ENCODE peak calls at places on chromosomes 3 and 15, in ten cellular contexts. P is A549, Y is esophagus squamous epithelium, T is body of pancreas, K is ovary, E is heart left ventricle, S is stomach, J is endothelial cell of umbilical vein, D is uterus, R is HCT116. U is an unnamed sample.

GRCh38 chr3:138946554-138947302 is at the start of the genes FOXL2 and FOXL2NB:
- DNase-seq in P (peak), Y (no peak), T (peak), K (peak), E (peak), S (no peak), J (no peak), D (peak), R (no peak), U (peak)

GRCh38 chr15:68619303-68619698 is 40.5 kb downstream of the CORO2B start:
- DNase-seq in P (no peak), Y (no peak), T (no peak), K (no peak), E (no peak), S (no peak), J (no peak), D (no peak), R (no peak), U (no peak)

GRCh38 chr3:184345678-184346144 is 8.3 kb downstream of the FAM131A start:
- DNase-seq in P (peak), Y (no peak), T (peak), K (no peak), E (no peak), S (peak), J (peak), D (no peak), R (peak), U (peak)

GRCh38 chr3:10317961-10318350 is 3.0 kb downstream of the SEC13 start:
- DNase-seq in P (no peak), Y (no peak), T (no peak), K (no peak), E (no peak), S (no peak), J (no peak), D (no peak), R (no peak), U (no peak)

GRCh38 chr3:159263750-159264561 is 462.1 kb downstream of the MFSD1 start:
- DNase-seq in P (peak), Y (no peak), T (peak), K (no peak), E (no peak), S (no peak), J (peak), D (no peak), R (peak), U (peak)

GRCh38 chr15:70199601-70200000 is 101.9 kb upstream of the TLE3 start:
- DNase-seq in P (no peak), Y (no peak), T (no peak), K (no peak), E (no peak), S (no peak), J (no peak), D (no peak), R (no peak), U (no peak)

GRCh38 chr3:1998739-1999138 is 99.9 kb upstream of the CNTN4 start:
- DNase-seq in P (no peak), Y (no peak), T (no peak), K (no peak), E (no peak), S (no peak), J (no peak), D (no peak), R (no peak), U (no peak)

GRCh38 chr3:192571197-192571791 is 156.0 kb downstream of the FGF12 start:
- DNase-seq in P (peak), Y (no peak), T (peak), K (peak), E (peak), S (peak), J (peak), D (peak), R (no peak), U (peak)

GRCh38 chr3:196085534-196085933 is 3.6 kb upstream of the TFRC start:
- DNase-seq in P (no peak), Y (no peak), T (no peak), K (no peak), E (no peak), S (no peak), J (no peak), D (no peak), R (no peak), U (no peak)

GRCh38 chr3:43036621-43037331 is 57.7 kb downstream of the GASK1A start:
- DNase-seq in P (no peak), Y (no peak), T (no peak), K (no peak), E (no peak), S (no peak), J (no peak), D (no peak), R (no peak), U (no peak)

GRCh38 chr3:71066849-71067261 is 516.7 kb downstream of the FOXP1 start:
- DNase-seq in P (no peak), Y (no peak), T (peak), K (no peak), E (no peak), S (no peak), J (peak), D (no peak), R (no peak), U (no peak)

GRCh38 chr3:33146791-33147445 is 33.1 kb downstream of the CRTAP start:
- DNase-seq in P (no peak), Y (no peak), T (peak), K (no peak), E (no peak), S (no peak), J (peak), D (no peak), R (no peak), U (no peak)

GRCh38 chr3:181623924-181624694 is 87.6 kb upstream of the SOX2 start:
- DNase-seq in P (no peak), Y (no peak), T (no peak), K (no peak), E (no peak), S (no peak), J (peak), D (no peak), R (peak), U (no peak)

GRCh38 chr15:60391722-60392340 is 6.0 kb downstream of the ANXA2 start:
- DNase-seq in P (no peak), Y (no peak), T (no peak), K (no peak), E (no peak), S (no peak), J (no peak), D (no peak), R (no peak), U (no peak)

GRCh38 chr15:75203017-75203907 is 1.6 kb downstream of the C15orf39 start:
- DNase-seq in P (peak), Y (no peak), T (no peak), K (no peak), E (peak), S (no peak), J (peak), D (peak), R (no peak), U (no peak)

GRCh38 chr3:159765860-159766294 is 222.8 kb upstream of the IL12A start:
- DNase-seq in P (no peak), Y (no peak), T (no peak), K (no peak), E (no peak), S (no peak), J (no peak), D (no peak), R (no peak), U (no peak)

DNA sequence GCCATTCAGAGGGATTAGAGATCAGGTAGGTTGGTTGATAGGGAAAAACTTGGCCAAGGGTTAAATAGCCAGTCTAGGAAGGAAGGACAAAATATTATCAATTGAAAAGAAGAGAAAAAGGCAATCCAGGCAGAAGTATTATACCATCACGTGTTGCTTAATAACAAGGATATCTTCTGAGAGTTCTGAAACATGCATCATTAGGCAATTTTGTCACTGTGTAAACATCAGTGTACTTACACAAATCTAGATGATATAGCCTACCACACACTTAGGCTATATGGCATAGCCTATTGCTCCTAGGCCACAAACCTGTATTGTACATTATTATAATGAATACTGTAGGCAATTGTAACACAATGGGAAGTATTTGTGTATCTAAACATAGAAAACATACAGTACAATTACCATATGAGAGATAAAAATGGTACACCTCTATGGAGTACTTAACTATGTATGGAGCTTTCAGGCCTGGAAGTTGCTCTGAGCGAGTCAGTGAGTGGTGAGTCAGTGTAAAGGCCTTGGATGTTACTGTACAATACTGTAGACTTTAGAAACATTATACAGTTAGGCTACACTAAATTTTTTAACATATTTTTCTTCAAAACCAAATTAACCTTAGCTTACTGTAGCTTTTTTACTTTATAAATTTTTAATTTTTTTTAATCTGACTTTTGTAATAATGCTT is 2.7 kb downstream of the TEX55 start:
- DNase-seq in P (no peak), Y (no peak), T (no peak), K (no peak), E (no peak), S (no peak), J (no peak), D (no peak), R (no peak), U (no peak)
- H3K27ac ChIP-seq in P (peak), Y (no peak), T (no peak), K (no peak), E (no peak), S (no peak), J (no peak), D (no peak), R (no peak), U (no peak)

GRCh38 chr3:49133226-49133951 is 539 bp upstream of the LAMB2 start:
- DNase-seq in P (peak), Y (no peak), T (peak), K (peak), E (peak), S (peak), J (peak), D (peak), R (peak), U (peak)
- TF ChIP-seq POLR2A in P (peak), Y (no peak), T (peak), K (peak), E (peak), S (no peak), J (peak), D (no peak), R (no peak), U (no peak)

DNA sequence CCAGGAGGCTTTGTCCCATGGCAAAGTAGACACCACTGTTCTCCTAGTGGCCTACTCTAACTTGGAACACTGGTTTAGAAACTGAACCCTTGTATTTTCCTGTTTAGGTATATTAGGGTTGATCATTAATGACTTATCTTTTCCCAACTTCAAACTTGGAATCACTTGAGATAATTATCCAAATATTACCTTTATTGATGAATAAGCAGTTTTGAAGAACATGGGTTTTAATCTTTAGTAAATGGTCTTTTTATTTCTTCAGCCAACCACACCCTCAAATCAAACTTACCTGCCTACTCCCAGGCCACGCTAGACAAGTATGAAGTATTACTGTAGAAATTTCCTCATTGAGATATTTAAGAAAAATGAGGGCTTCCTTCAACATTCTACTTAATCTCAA is 6.5 kb upstream of the P3H2 start:
- DNase-seq in P (no peak), Y (no peak), T (no peak), K (no peak), E (no peak), S (no peak), J (no peak), D (no peak), R (no peak), U (no peak)
- TF ChIP-seq CTCF in P (no peak), Y (no peak), T (no peak), K (no peak), E (no peak), S (no peak), J (no peak), D (no peak), R (no peak), U (no peak)

DNA sequence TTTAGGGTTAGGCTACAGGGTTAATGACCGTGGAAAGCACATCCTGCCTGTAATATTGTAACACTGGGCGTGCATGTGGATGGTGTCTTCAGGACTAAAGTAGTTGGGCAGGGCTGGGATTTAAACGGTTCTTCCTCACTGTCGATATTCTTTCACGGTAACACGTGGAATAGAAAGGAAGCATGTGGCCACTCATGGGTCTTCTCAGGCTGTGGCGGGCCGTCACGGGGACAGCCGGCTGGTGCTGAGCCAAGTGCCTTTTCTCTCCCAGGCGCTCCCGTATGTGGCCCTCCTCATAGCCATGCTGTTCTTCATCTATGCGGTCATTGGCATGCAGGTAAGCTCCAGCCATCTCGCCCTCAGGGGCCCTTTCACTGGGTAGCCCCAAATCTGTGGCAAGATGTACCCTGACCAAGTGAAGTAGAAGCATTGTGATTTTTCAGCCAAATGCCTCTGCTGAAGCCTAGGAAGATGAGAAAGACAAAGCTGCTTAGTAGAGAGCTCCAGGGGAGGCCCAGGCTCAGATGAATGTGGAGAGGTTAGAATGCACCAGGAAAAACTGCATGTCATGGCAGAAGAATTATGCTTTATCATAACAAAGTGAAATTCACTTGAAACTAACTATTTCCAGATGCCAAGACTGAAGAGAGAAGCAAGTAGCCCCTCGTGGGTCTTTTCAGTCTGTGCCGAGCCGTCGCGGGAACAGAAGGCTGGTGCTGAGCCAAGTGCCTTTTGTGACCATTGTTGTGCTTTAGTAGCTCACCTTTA is 73.5 kb downstream of the CHDH start:
- DNase-seq in P (no peak), Y (no peak), T (no peak), K (no peak), E (no peak), S (no peak), J (no peak), D (no peak), R (no peak), U (no peak)
- H3K27ac ChIP-seq in P (peak), Y (no peak), T (no peak), K (no peak), E (no peak), S (no peak), J (no peak), D (peak), R (no peak), U (peak)

GRCh38 chr15:77420610-77421369 is at the start of gene HMG20A:
- DNase-seq in P (peak), Y (peak), T (peak), K (peak), E (peak), S (peak), J (peak), D (peak), R (peak), U (peak)
- TF ChIP-seq POLR2A in P (peak), Y (no peak), T (peak), K (peak), E (no peak), S (no peak), J (no peak), D (no peak), R (peak), U (no peak)

DNA sequence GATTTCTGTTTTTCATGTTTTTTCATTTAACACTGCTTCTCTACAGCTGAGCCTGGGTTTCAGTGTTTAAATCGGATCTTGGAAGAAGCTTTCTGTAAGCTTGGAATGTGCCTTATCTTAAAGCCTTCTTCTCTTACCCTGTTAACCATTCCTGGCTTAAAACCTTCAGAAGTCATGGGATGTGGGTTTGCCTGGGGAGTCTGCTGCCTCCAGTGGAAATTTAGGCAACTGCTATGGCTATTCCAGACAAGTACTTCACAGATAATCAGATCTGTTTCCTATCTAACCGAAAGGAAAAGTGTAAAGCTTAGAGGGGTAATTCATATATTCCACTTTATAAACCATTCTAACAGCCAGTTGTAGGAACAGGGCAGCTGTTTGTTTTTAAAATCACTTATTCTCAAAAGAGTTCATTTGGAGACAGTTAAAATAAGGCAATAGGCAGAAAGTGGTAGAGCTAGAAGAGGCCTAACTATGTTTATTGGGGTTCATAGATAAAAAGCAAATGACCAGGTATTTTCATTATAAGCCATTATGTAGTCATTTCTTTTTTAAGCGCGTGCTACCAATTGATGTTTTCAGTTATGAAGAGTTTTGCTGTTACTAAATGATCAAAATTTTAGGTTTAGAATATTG is 219.9 kb downstream of the TCF12 start:
- DNase-seq in P (peak), Y (no peak), T (peak), K (no peak), E (no peak), S (peak), J (peak), D (no peak), R (peak), U (peak)
- TF ChIP-seq CTCF in P (peak), Y (peak), T (peak), K (peak), E (peak), S (no peak), J (peak), D (peak), R (peak), U (peak)